ENCODE peak calls at places on chromosomes 1 and 21, in ten cellular contexts. F, B, M, G, Q, U, X, E, P and R are unnamed samples.

GRCh38 chr21:44304846-44305245 is 5.0 kb downstream of the PFKL start:
- DNase-seq in F (no peak), B (no peak), M (peak; percentile 40), G (peak; percentile 34), Q (no peak), U (peak; percentile 13), X (peak; percentile 19), E (peak; percentile 57), P (peak; percentile 65), R (peak; percentile 61)

GRCh38 chr1:234968470-234968869 is 160.2 kb downstream of the TOMM20 start:
- DNase-seq in F (no peak), B (no peak), M (no peak), G (no peak), Q (no peak), U (no peak), X (peak; percentile 3), E (no peak), P (no peak), R (no peak)

GRCh38 chr1:162946701-162947100 is 85.7 kb upstream of the CCDC190 start:
- DNase-seq in F (no peak), B (no peak), M (no peak), G (no peak), Q (no peak), U (no peak), X (no peak), E (no peak), P (no peak), R (no peak)

GRCh38 chr1:25565188-25565591 is 21.8 kb downstream of the LDLRAP1 start:
- DNase-seq in F (no peak), B (no peak), M (no peak), G (no peak), Q (no peak), U (no peak), X (no peak), E (no peak), P (no peak), R (no peak)

GRCh38 chr1:226975259-226975908 is 35.3 kb downstream of the COQ8A start:
- DNase-seq in F (no peak), B (no peak), M (no peak), G (no peak), Q (no peak), U (no peak), X (peak; percentile 34), E (no peak), P (no peak), R (no peak)

GRCh38 chr1:227793079-227793947 is 22.2 kb upstream of the PRSS38 start:
- DNase-seq in F (no peak), B (no peak), M (no peak), G (no peak), Q (peak; percentile 59), U (no peak), X (no peak), E (no peak), P (no peak), R (no peak)

GRCh38 chr1:24441480-24441879 is 25.9 kb downstream of the NIPAL3 start:
- DNase-seq in F (no peak), B (no peak), M (no peak), G (no peak), Q (no peak), U (no peak), X (no peak), E (no peak), P (no peak), R (no peak)

GRCh38 chr1:91697322-91698260 is 188.4 kb downstream of the TGFBR3 start:
- DNase-seq in F (no peak), B (no peak), M (no peak), G (no peak), Q (no peak), U (no peak), X (no peak), E (peak; percentile 23), P (no peak), R (no peak)

GRCh38 chr21:33230518-33231324 is 983 bp downstream of the IFNAR2 start:
- DNase-seq in F (peak; percentile 67), B (peak; percentile 56), M (peak; percentile 37), G (no peak), Q (peak; percentile 76), U (peak; percentile 54), X (peak; percentile 27), E (peak; percentile 59), P (peak; percentile 66), R (peak; percentile 74)

GRCh38 chr1:234870020-234870378 is 258.6 kb downstream of the TOMM20 start:
- DNase-seq in F (no peak), B (no peak), M (no peak), G (no peak), Q (no peak), U (no peak), X (no peak), E (no peak), P (no peak), R (no peak)

GRCh38 chr1:47751188-47751587 is 246.0 kb downstream of the TRABD2B start:
- DNase-seq in F (no peak), B (no peak), M (no peak), G (no peak), Q (no peak), U (no peak), X (no peak), E (no peak), P (peak; percentile 2), R (peak; percentile 15)

GRCh38 chr1:51313268-51313852 is 17.0 kb downstream of the TTC39A start:
- DNase-seq in F (no peak), B (no peak), M (no peak), G (no peak), Q (peak; percentile 60), U (peak; percentile 11), X (no peak), E (no peak), P (peak; percentile 49), R (no peak)

GRCh38 chr21:45631540-45631939 is 12.0 kb upstream of the PCBP3 start:
- DNase-seq in F (no peak), B (no peak), M (no peak), G (no peak), Q (no peak), U (no peak), X (no peak), E (no peak), P (no peak), R (no peak)

GRCh38 chr1:9093096-9093495 is 23.7 kb upstream of the SLC2A5 start:
- DNase-seq in F (no peak), B (no peak), M (no peak), G (no peak), Q (no peak), U (no peak), X (no peak), E (no peak), P (no peak), R (peak; percentile 67)

GRCh38 chr1:189619682-189620332 is 857.9 kb downstream of the BRINP3 start:
- DNase-seq in F (no peak), B (no peak), M (no peak), G (no peak), Q (no peak), U (peak; percentile 77), X (peak; percentile 19), E (no peak), P (no peak), R (no peak)

GRCh38 chr1:152052606-152053005 is 15.8 kb upstream of the S100A11 start:
- DNase-seq in F (peak; percentile 91), B (peak; percentile 81), M (peak; percentile 77), G (peak; percentile 78), Q (peak; percentile 90), U (peak; percentile 63), X (peak; percentile 83), E (peak; percentile 90), P (peak; percentile 84), R (peak; percentile 83)

GRCh38 chr21:38037416-38037815 is 121.2 kb upstream of the KCNJ6 start:
- DNase-seq in F (no peak), B (no peak), M (no peak), G (no peak), Q (no peak), U (peak; percentile 57), X (no peak), E (no peak), P (no peak), R (no peak)

GRCh38 chr21:44312716-44313115 is 12.9 kb downstream of the PFKL start:
- DNase-seq in F (no peak), B (no peak), M (no peak), G (no peak), Q (no peak), U (no peak), X (no peak), E (no peak), P (no peak), R (no peak)

GRCh38 chr1:222420621-222421020 is 127.3 kb downstream of the HHIPL2 start:
- DNase-seq in F (no peak), B (no peak), M (no peak), G (no peak), Q (no peak), U (no peak), X (no peak), E (no peak), P (no peak), R (no peak)

GRCh38 chr1:154221815-154222081 is 993 bp downstream of the UBAP2L start:
- DNase-seq in F (no peak), B (no peak), M (no peak), G (no peak), Q (no peak), U (no peak), X (no peak), E (no peak), P (no peak), R (peak; percentile 39)

GRCh38 chr1:241453732-241454131 is 65.8 kb downstream of the FH start:
- DNase-seq in F (no peak), B (no peak), M (no peak), G (no peak), Q (no peak), U (no peak), X (no peak), E (no peak), P (no peak), R (no peak)